ENCODE peak calls at places on chromosomes 7 and 10, in nine cellular contexts. R, D, T, E, M, K, Y, X and Z are unnamed samples.

GRCh38 chr7:41832936-41833335 is 130.0 kb upstream of the INHBA start:
- DNase-seq in R (no peak), D (no peak), T (no peak), E (no peak), M (peak), K (no peak), Y (no peak), X (no peak), Z (no peak)

GRCh38 chr10:19576576-19576975 is 239.7 kb upstream of the PLXDC2 start:
- DNase-seq in R (no peak), D (no peak), T (no peak), E (no peak), M (no peak), K (no peak), Y (no peak), X (no peak), Z (no peak)

GRCh38 chr10:89129850-89130396 is 77.2 kb downstream of the CH25H start:
- DNase-seq in R (no peak), D (peak), T (no peak), E (peak), M (no peak), K (no peak), Y (no peak), X (no peak), Z (no peak)

GRCh38 chr10:33204049-33204448 is 130.4 kb downstream of the NRP1 start:
- DNase-seq in R (no peak), D (no peak), T (no peak), E (no peak), M (no peak), K (no peak), Y (no peak), X (no peak), Z (no peak)

GRCh38 chr10:14592026-14592425 is 182.7 kb downstream of the FAM107B start:
- DNase-seq in R (peak), D (no peak), T (no peak), E (no peak), M (no peak), K (no peak), Y (no peak), X (no peak), Z (no peak)

GRCh38 chr7:74399006-74399405 is 54.7 kb upstream of the GTF2IRD1 start:
- DNase-seq in R (no peak), D (no peak), T (no peak), E (no peak), M (no peak), K (no peak), Y (no peak), X (no peak), Z (no peak)

GRCh38 chr10:82211331-82211730 is 336.3 kb downstream of the NRG3 start:
- DNase-seq in R (no peak), D (no peak), T (no peak), E (no peak), M (no peak), K (no peak), Y (no peak), X (no peak), Z (no peak)

GRCh38 chr7:7183833-7184463 is 1.6 kb downstream of the C1GALT1 start:
- DNase-seq in R (no peak), D (no peak), T (no peak), E (no peak), M (no peak), K (no peak), Y (no peak), X (no peak), Z (no peak)

GRCh38 chr7:151403764-151404163 is 6.1 kb downstream of the WDR86 start:
- DNase-seq in R (no peak), D (no peak), T (no peak), E (no peak), M (peak), K (no peak), Y (no peak), X (no peak), Z (no peak)

GRCh38 chr7:134364619-134365037 is 47.9 kb upstream of the SLC35B4 start:
- DNase-seq in R (no peak), D (peak), T (peak), E (peak), M (no peak), K (no peak), Y (no peak), X (no peak), Z (peak)

GRCh38 chr7:108286290-108286904 is 156.2 kb upstream of the LAMB4 start:
- DNase-seq in R (no peak), D (no peak), T (no peak), E (no peak), M (no peak), K (no peak), Y (no peak), X (no peak), Z (no peak)

GRCh38 chr7:5630670-5631069 is 150.8 kb downstream of the RNF216 start:
- DNase-seq in R (no peak), D (no peak), T (no peak), E (no peak), M (no peak), K (no peak), Y (no peak), X (no peak), Z (no peak)